ENCODE peak calls at places on chromosomes 11 and 22, in eight cellular contexts. H is astrocyte of the spinal cord, Q is right atrium auricular region, K is cardiac muscle cell, S is ovary, C is astrocyte of the cerebellum, A is AG10803, G is fibroblast of the aortic adventitia. X is an unnamed sample.

GRCh38 chr22:19688301-19689290 is 25.7 kb upstream of the SEPTIN5 start:
- DNase-seq in H (no peak), Q (no peak), K (no peak), S (no peak), C (no peak), A (no peak), G (no peak), X (no peak)

GRCh38 chr11:3721002-3721401 is 49.8 kb upstream of the CHRNA10 start:
- DNase-seq in H (no peak), Q (no peak), K (no peak), S (no peak), C (no peak), A (no peak), G (no peak), X (no peak)

GRCh38 chr11:116073854-116074837 is 569.9 kb upstream of the CADM1 start:
- DNase-seq in H (peak), Q (no peak), K (peak), S (no peak), C (peak), A (no peak), G (no peak), X (no peak)

GRCh38 chr22:38655532-38656255 is 498 bp downstream of the FAM227A start:
- DNase-seq in H (peak), Q (no peak), K (no peak), S (no peak), C (no peak), A (peak), G (peak), X (no peak)

GRCh38 chr11:107092667-107093066 is 74.4 kb upstream of the GUCY1A2 start:
- DNase-seq in H (no peak), Q (no peak), K (no peak), S (no peak), C (no peak), A (no peak), G (no peak), X (no peak)

GRCh38 chr22:20519558-20519957 is 12.1 kb downstream of the MED15 start:
- DNase-seq in H (no peak), Q (no peak), K (no peak), S (no peak), C (no peak), A (no peak), G (no peak), X (no peak)

GRCh38 chr11:27698872-27699241 is 1.4 kb downstream of the BDNF start:
- DNase-seq in H (peak), Q (no peak), K (peak), S (peak), C (peak), A (peak), G (peak), X (peak)

GRCh38 chr11:689630-690029 is 5.4 kb downstream of the DEAF1 start:
- DNase-seq in H (peak), Q (no peak), K (no peak), S (no peak), C (no peak), A (no peak), G (no peak), X (no peak)

GRCh38 chr22:44782286-44782830 is 30.0 kb downstream of the ARHGAP8 start:
- DNase-seq in H (no peak), Q (no peak), K (no peak), S (no peak), C (no peak), A (peak), G (peak), X (no peak)

GRCh38 chr11:47213985-47214564 is 699 bp upstream of the DDB2 start:
- DNase-seq in H (peak), Q (peak), K (peak), S (peak), C (peak), A (peak), G (peak), X (peak)

GRCh38 chr11:73907191-73907590 is 30.4 kb downstream of the PAAF1 start:
- DNase-seq in H (no peak), Q (no peak), K (no peak), S (no peak), C (no peak), A (peak), G (peak), X (no peak)

GRCh38 chr11:117096140-117096972 is 1.9 kb downstream of the SIK3 start:
- DNase-seq in H (no peak), Q (no peak), K (peak), S (no peak), C (no peak), A (no peak), G (no peak), X (no peak)

GRCh38 chr11:66288138-66288865 is 641 bp downstream of the YIF1A start:
- DNase-seq in H (peak), Q (no peak), K (no peak), S (peak), C (no peak), A (no peak), G (no peak), X (no peak)

GRCh38 chr22:27224485-27225364 is 567.3 kb downstream of the MIAT start:
- DNase-seq in H (peak), Q (no peak), K (no peak), S (peak), C (peak), A (peak), G (peak), X (peak)

GRCh38 chr22:46148885-46149492 is 1.3 kb upstream of the PPARA start:
- DNase-seq in H (no peak), Q (no peak), K (no peak), S (peak), C (no peak), A (no peak), G (no peak), X (no peak)

GRCh38 chr11:267491-267994 is 10.7 kb upstream of the NLRP6 start:
- DNase-seq in H (no peak), Q (no peak), K (no peak), S (no peak), C (no peak), A (peak), G (no peak), X (no peak)

GRCh38 chr11:45885274-45885920 is at the start of gene MAPK8IP1:
- DNase-seq in H (no peak), Q (no peak), K (peak), S (peak), C (no peak), A (peak), G (peak), X (no peak)

GRCh38 chr22:46892866-46893265 is 130.4 kb downstream of the TBC1D22A start:
- DNase-seq in H (no peak), Q (no peak), K (no peak), S (no peak), C (no peak), A (no peak), G (no peak), X (no peak)

GRCh38 chr11:63567044-63567840 is 4.1 kb upstream of the PLAAT2 start:
- DNase-seq in H (peak), Q (peak), K (peak), S (no peak), C (peak), A (peak), G (peak), X (peak)

GRCh38 chr11:79959318-79959717 is 518.5 kb upstream of the TENM4 start:
- DNase-seq in H (no peak), Q (no peak), K (no peak), S (no peak), C (no peak), A (no peak), G (no peak), X (no peak)

GRCh38 chr11:74839971-74840370 is 91.3 kb downstream of the RNF169 start:
- DNase-seq in H (no peak), Q (no peak), K (no peak), S (no peak), C (no peak), A (peak), G (no peak), X (no peak)

GRCh38 chr11:86370171-86370570 is 4.5 kb upstream of the CCDC81 start:
- DNase-seq in H (no peak), Q (no peak), K (no peak), S (no peak), C (no peak), A (no peak), G (no peak), X (no peak)

GRCh38 chr11:2127357-2127971 is 11.7 kb downstream of the IGF2 start:
- DNase-seq in H (no peak), Q (no peak), K (no peak), S (no peak), C (no peak), A (no peak), G (no peak), X (no peak)

GRCh38 chr22:47352920-47353700 is 590.7 kb downstream of the TBC1D22A start:
- DNase-seq in H (no peak), Q (peak), K (no peak), S (no peak), C (no peak), A (no peak), G (no peak), X (no peak)

GRCh38 chr22:37260939-37261338 is 16.9 kb upstream of the RAC2 start:
- DNase-seq in H (peak), Q (no peak), K (peak), S (peak), C (no peak), A (peak), G (peak), X (no peak)

GRCh38 chr22:37176464-37177061 is 11.5 kb downstream of the C1QTNF6 start:
- DNase-seq in H (peak), Q (peak), K (no peak), S (peak), C (peak), A (peak), G (peak), X (peak)

GRCh38 chr11:14643697-14644395 is at the start of gene PDE3B:
- DNase-seq in H (peak), Q (peak), K (peak), S (peak), C (no peak), A (peak), G (peak), X (no peak)

GRCh38 chr11:12868315-12869073 is 140.6 kb upstream of the RASSF10 start:
- DNase-seq in H (peak), Q (no peak), K (no peak), S (no peak), C (no peak), A (no peak), G (peak), X (no peak)

GRCh38 chr22:24051568-24051967 is 40.5 kb downstream of the CABIN1 start:
- DNase-seq in H (no peak), Q (peak), K (no peak), S (no peak), C (no peak), A (peak), G (peak), X (no peak)

GRCh38 chr22:23187871-23188700 is 7.8 kb downstream of the BCR start:
- DNase-seq in H (no peak), Q (no peak), K (no peak), S (no peak), C (no peak), A (no peak), G (peak), X (peak)

GRCh38 chr22:19228174-19228573 is 49.6 kb upstream of the SLC25A1 start:
- DNase-seq in H (no peak), Q (no peak), K (no peak), S (no peak), C (no peak), A (no peak), G (no peak), X (no peak)

GRCh38 chr11:115764172-115764571 is 260.0 kb upstream of the CADM1 start:
- DNase-seq in H (peak), Q (no peak), K (no peak), S (no peak), C (no peak), A (no peak), G (no peak), X (peak)

GRCh38 chr22:37442537-37442936 is 15.3 kb upstream of the ELFN2 start:
- DNase-seq in H (peak), Q (no peak), K (no peak), S (no peak), C (no peak), A (no peak), G (peak), X (no peak)

GRCh38 chr22:36463783-36464184 is 17.7 kb downstream of the TXN2 start:
- DNase-seq in H (no peak), Q (no peak), K (peak), S (no peak), C (no peak), A (no peak), G (no peak), X (no peak)

GRCh38 chr11:118918686-118919280 is 6.9 kb downstream of the BCL9L start:
- DNase-seq in H (peak), Q (no peak), K (no peak), S (peak), C (no peak), A (peak), G (peak), X (no peak)

GRCh38 chr11:118915941-118916841 is 9.5 kb downstream of the BCL9L start:
- DNase-seq in H (no peak), Q (no peak), K (no peak), S (peak), C (no peak), A (no peak), G (no peak), X (no peak)

GRCh38 chr11:118916842-118917388 is 8.8 kb downstream of the BCL9L start:
- DNase-seq in H (peak), Q (peak), K (peak), S (peak), C (no peak), A (peak), G (peak), X (peak)

GRCh38 chr11:118917488-118918127 is 8.1 kb downstream of the BCL9L start:
- DNase-seq in H (peak), Q (peak), K (no peak), S (peak), C (no peak), A (peak), G (peak), X (peak)

DNA sequence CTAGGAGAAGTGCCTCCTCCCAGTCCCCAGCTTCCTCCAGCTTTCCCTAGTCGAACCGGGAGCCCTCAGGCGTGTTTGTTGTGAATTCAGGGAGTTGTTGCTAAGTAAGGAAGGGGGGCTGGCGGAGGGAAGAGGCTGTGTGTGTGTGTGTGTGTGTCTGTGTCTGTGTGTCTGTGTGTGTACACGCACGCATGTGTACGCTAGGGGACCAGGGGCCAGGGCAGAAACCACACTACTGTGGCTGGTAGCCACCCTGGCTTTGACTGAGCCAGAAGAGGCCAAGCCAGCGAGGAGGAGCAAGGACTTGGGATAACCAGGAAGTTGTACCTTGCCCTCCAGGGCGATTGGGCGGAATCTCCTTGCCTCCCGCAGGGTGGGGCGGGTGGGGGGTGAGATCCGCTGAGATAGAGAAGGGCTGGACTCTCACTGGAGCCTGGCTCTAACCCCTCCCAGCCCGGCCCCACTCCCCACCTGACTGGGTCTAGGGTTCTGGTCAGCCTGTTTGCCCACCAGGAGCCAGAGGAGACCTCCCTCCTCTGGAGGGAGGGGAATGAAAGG is 7.5 kb downstream of the BCL9L start:
- DNase-seq in H (peak), Q (peak), K (no peak), S (peak), C (peak), A (peak), G (peak), X (peak)
- H3K4me3 ChIP-seq in H (peak), Q (peak), K (no peak), S (peak), C (peak), A (peak), G (peak), X (peak)

GRCh38 chr22:42116848-42117424 is 13.7 kb downstream of the CYP2D6 start:
- DNase-seq in H (no peak), Q (no peak), K (no peak), S (no peak), C (no peak), A (peak), G (no peak), X (no peak)
- TF ChIP-seq CTCF in H (no peak), Q (no peak), K (no peak), S (no peak), C (no peak), A (no peak), G (no peak), X (no peak)

DNA sequence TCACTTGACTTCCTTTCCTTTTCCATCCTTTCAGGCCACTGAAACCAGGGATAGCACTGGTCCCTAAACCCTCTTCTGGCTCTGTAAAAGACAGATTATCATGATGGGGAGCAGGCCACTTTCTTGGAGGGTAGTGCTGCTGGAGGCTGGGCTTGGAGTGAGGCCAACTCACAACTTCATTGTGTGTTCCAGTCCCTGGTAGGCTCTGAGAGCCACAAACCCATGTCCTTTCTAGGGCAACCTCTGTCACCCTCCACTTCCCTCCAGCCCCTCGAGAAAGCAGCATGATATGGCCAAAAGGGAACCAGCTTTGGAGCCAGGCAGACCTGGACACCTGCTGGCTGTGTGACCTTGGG is 2.3 kb downstream of the TKFC start:
- DNase-seq in H (no peak), Q (no peak), K (no peak), S (no peak), C (no peak), A (no peak), G (peak), X (no peak)
- H3K4me3 ChIP-seq in H (no peak), Q (no peak), K (no peak), S (no peak), C (no peak), A (no peak), G (no peak), X (no peak)

GRCh38 chr11:133809525-133810178 is 35.7 kb downstream of the SPATA19 start:
- DNase-seq in H (no peak), Q (peak), K (no peak), S (no peak), C (no peak), A (no peak), G (no peak), X (no peak)
- TF ChIP-seq CTCF in H (no peak), Q (no peak), K (no peak), S (no peak), C (no peak), A (no peak), G (no peak), X (no peak)

GRCh38 chr11:17314904-17315426 is 36.6 kb upstream of the NCR3LG1 start:
- DNase-seq in H (no peak), Q (no peak), K (no peak), S (no peak), C (no peak), A (no peak), G (peak), X (no peak)
- H3K4me3 ChIP-seq in H (no peak), Q (no peak), K (no peak), S (no peak), C (no peak), A (no peak), G (no peak), X (no peak)

GRCh38 chr11:33773399-33774355 is 643 bp downstream of the FBXO3 start:
- DNase-seq in H (no peak), Q (no peak), K (peak), S (peak), C (no peak), A (no peak), G (peak), X (no peak)
- TF ChIP-seq CTCF in H (no peak), Q (peak), K (no peak), S (no peak), C (no peak), A (no peak), G (no peak), X (no peak)

GRCh38 chr11:31815743-31816466 is 4.8 kb upstream of the PAX6 start:
- DNase-seq in H (no peak), Q (no peak), K (no peak), S (no peak), C (no peak), A (no peak), G (no peak), X (no peak)

GRCh38 chr11:31816467-31817053 is 5.4 kb upstream of the PAX6 start:
- DNase-seq in H (no peak), Q (no peak), K (no peak), S (no peak), C (no peak), A (no peak), G (no peak), X (no peak)

GRCh38 chr11:31812392-31813241 is 1.5 kb upstream of the PAX6 start:
- DNase-seq in H (peak), Q (no peak), K (no peak), S (no peak), C (no peak), A (no peak), G (no peak), X (no peak)

GRCh38 chr11:31813242-31813960 is 2.3 kb upstream of the PAX6 start:
- DNase-seq in H (no peak), Q (no peak), K (no peak), S (no peak), C (no peak), A (no peak), G (no peak), X (no peak)

GRCh38 chr11:31813961-31814868 is 3.1 kb upstream of the PAX6 start:
- DNase-seq in H (no peak), Q (no peak), K (no peak), S (no peak), C (no peak), A (no peak), G (no peak), X (no peak)
- H3K4me3 ChIP-seq in H (no peak), Q (no peak), K (no peak), S (no peak), C (peak), A (no peak), G (no peak), X (no peak)

GRCh38 chr22:32909561-32910348 is 108.2 kb downstream of the TIMP3 start:
- DNase-seq in H (no peak), Q (no peak), K (no peak), S (no peak), C (no peak), A (no peak), G (no peak), X (no peak)
- TF ChIP-seq CTCF in H (no peak), Q (no peak), K (no peak), S (no peak), C (no peak), A (no peak), G (no peak), X (no peak)

GRCh38 chr11:33376331-33377099 is 119.3 kb downstream of the HIPK3 start:
- DNase-seq in H (no peak), Q (no peak), K (peak), S (no peak), C (no peak), A (peak), G (no peak), X (no peak)
- H3K4me3 ChIP-seq in H (peak), Q (peak), K (peak), S (peak), C (peak), A (peak), G (peak), X (peak)

GRCh38 chr11:70082829-70083228 is 4.7 kb downstream of the ANO1 start:
- DNase-seq in H (no peak), Q (no peak), K (no peak), S (no peak), C (no peak), A (no peak), G (no peak), X (no peak)

GRCh38 chr11:70078796-70079616 is 889 bp downstream of the ANO1 start:
- DNase-seq in H (no peak), Q (no peak), K (no peak), S (no peak), C (no peak), A (no peak), G (no peak), X (no peak)

GRCh38 chr11:70078095-70078795 is at the start of gene ANO1:
- DNase-seq in H (no peak), Q (no peak), K (peak), S (no peak), C (no peak), A (no peak), G (no peak), X (no peak)

GRCh38 chr11:70079691-70080090 is 1.6 kb downstream of the ANO1 start:
- DNase-seq in H (no peak), Q (no peak), K (no peak), S (no peak), C (no peak), A (no peak), G (no peak), X (no peak)

GRCh38 chr11:70080763-70081162 is 2.6 kb downstream of the ANO1 start:
- DNase-seq in H (no peak), Q (no peak), K (no peak), S (no peak), C (no peak), A (no peak), G (no peak), X (no peak)
- TF ChIP-seq CTCF in H (no peak), Q (no peak), K (no peak), S (no peak), C (no peak), A (no peak), G (no peak), X (no peak)